ENCODE peak calls at places on chromosomes 3 and 15, in four cellular contexts. One of them, this sample, is unnamed.

GRCh38 chr15:37880009-37880834 is 54.2 kb upstream of the TMCO5A start:
- DNase-seq in HepG2: peak; percentile 7
- DNase-seq in GM12878: no peak
- DNase-seq in K562: peak; percentile 16
- DNase-seq in this sample: no peak

GRCh38 chr3:10514407-10515069 is 9.2 kb upstream of the ATP2B2 start:
- DNase-seq in HepG2: peak; percentile 19
- DNase-seq in GM12878: no peak
- DNase-seq in K562: no peak
- DNase-seq in this sample: no peak

GRCh38 chr3:13110678-13111116 is 37.5 kb upstream of the IQSEC1 start:
- DNase-seq in HepG2: no peak
- DNase-seq in GM12878: peak; percentile 76
- DNase-seq in K562: no peak
- DNase-seq in this sample: no peak

GRCh38 chr3:135539351-135539750 is 426.2 kb upstream of the PPP2R3A start:
- DNase-seq in HepG2: no peak
- DNase-seq in GM12878: no peak
- DNase-seq in K562: no peak
- DNase-seq in this sample: no peak

GRCh38 chr3:31472479-31473390 is 60.0 kb upstream of the STT3B start:
- DNase-seq in HepG2: no peak
- DNase-seq in GM12878: no peak
- DNase-seq in K562: no peak
- DNase-seq in this sample: no peak

GRCh38 chr15:31347067-31347975 is 20.7 kb downstream of the KLF13 start:
- DNase-seq in HepG2: no peak
- DNase-seq in GM12878: no peak
- DNase-seq in K562: no peak
- DNase-seq in this sample: no peak

GRCh38 chr3:65928110-65928509 is 110.6 kb downstream of the MAGI1 start:
- DNase-seq in HepG2: peak; percentile 69
- DNase-seq in GM12878: no peak
- DNase-seq in K562: no peak
- DNase-seq in this sample: no peak

GRCh38 chr3:61562810-61563613 is 1.6 kb downstream of the PTPRG start:
- DNase-seq in HepG2: peak; percentile 20
- DNase-seq in GM12878: no peak
- DNase-seq in K562: no peak
- DNase-seq in this sample: peak; percentile 60

GRCh38 chr3:156563900-156564682 is 9.2 kb upstream of the SSR3 start:
- DNase-seq in HepG2: no peak
- DNase-seq in GM12878: no peak
- DNase-seq in K562: no peak
- DNase-seq in this sample: no peak

GRCh38 chr15:37079726-37080125 is 20.6 kb downstream of the MEIS2 start:
- DNase-seq in HepG2: no peak
- DNase-seq in GM12878: no peak
- DNase-seq in K562: no peak
- DNase-seq in this sample: no peak

GRCh38 chr3:184289426-184289938 is 9.6 kb upstream of the PSMD2 start:
- DNase-seq in HepG2: no peak
- DNase-seq in GM12878: no peak
- DNase-seq in K562: peak; percentile 77
- DNase-seq in this sample: peak; percentile 83

GRCh38 chr3:11717768-11718581 is 74.3 kb upstream of the VGLL4 start:
- DNase-seq in HepG2: peak; percentile 53
- DNase-seq in GM12878: no peak
- DNase-seq in K562: no peak
- DNase-seq in this sample: no peak

GRCh38 chr3:186290791-186291190 is 71.2 kb downstream of the DGKG start:
- DNase-seq in HepG2: no peak
- DNase-seq in GM12878: no peak
- DNase-seq in K562: no peak
- DNase-seq in this sample: no peak

GRCh38 chr3:47603332-47603731 is 24.7 kb upstream of the CSPG5 start:
- DNase-seq in HepG2: no peak
- DNase-seq in GM12878: no peak
- DNase-seq in K562: no peak
- DNase-seq in this sample: no peak

GRCh38 chr3:176584413-176585176 is 612.7 kb downstream of the TBL1XR1 start:
- DNase-seq in HepG2: no peak
- DNase-seq in GM12878: no peak
- DNase-seq in K562: no peak
- DNase-seq in this sample: no peak
- TF ChIP-seq MXI1 in HepG2: no peak
- TF ChIP-seq MXI1 in GM12878: no peak
- TF ChIP-seq MXI1 in K562: no peak
- TF ChIP-seq MXI1 in this sample: no peak

GRCh38 chr3:148077318-148077923 is 620.3 kb upstream of the AGTR1 start:
- DNase-seq in HepG2: peak; percentile 6
- DNase-seq in GM12878: no peak
- DNase-seq in K562: no peak
- DNase-seq in this sample: no peak
- TF ChIP-seq RAD21 in HepG2: no peak
- TF ChIP-seq RAD21 in GM12878: no peak
- TF ChIP-seq RAD21 in K562: no peak
- TF ChIP-seq RAD21 in this sample: peak; percentile 56

GRCh38 chr3:195197764-195198423 is 73.1 kb downstream of the XXYLT1 start:
- DNase-seq in HepG2: no peak
- DNase-seq in GM12878: no peak
- DNase-seq in K562: no peak
- DNase-seq in this sample: no peak
- TF ChIP-seq SIN3A in HepG2: no peak
- TF ChIP-seq SIN3A in GM12878: no peak
- TF ChIP-seq SIN3A in K562: no peak
- TF ChIP-seq SIN3A in this sample: no peak

DNA sequence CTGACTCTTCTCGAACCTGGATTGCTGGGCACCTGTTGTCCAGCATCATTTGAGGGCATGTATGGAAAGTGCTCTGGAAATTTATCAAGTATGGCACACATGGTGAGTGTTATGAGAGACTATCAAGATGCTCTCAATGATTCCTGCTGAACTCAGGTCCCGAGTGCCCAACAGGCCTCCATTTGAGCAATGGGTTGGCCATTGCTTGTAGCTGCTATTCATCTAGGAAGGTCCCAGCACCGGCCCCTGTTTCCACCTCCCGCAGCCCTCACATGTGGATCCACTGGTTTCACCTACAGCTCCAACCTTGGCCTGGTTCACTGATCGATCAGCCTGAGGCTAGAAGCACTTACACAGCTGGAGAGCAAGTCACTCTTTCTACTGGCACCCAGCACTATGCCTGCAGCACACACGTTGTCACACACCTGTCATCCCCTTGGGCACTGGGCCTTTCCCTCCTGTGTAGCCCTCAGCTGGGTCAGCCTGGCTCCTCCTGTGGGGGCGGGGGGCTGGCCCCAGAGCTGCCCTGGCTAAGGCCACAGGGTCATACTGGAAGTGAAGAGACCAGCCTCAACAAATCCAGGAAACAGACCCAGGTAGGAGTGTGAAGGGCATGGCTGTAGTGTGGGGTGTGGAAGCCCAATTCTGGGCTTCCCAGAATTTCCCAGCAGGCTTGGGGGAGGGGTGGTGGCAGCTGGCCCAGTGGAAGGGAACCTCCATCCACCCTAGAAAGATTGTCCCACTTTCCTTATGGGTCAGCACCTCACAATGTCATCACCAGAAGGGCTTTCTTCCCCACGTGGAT is 41.7 kb upstream of the SMAD3 start:
- DNase-seq in HepG2: no peak
- DNase-seq in GM12878: no peak
- DNase-seq in K562: no peak
- DNase-seq in this sample: no peak
- TF ChIP-seq MXI1 in HepG2: no peak
- TF ChIP-seq MXI1 in GM12878: no peak
- TF ChIP-seq MXI1 in K562: no peak
- TF ChIP-seq MXI1 in this sample: no peak

GRCh38 chr15:42273099-42273899 is at the start of the genes GANC and TMEM87A:
- DNase-seq in HepG2: peak; percentile 98
- DNase-seq in GM12878: peak; percentile 95
- DNase-seq in K562: peak; percentile 89
- DNase-seq in this sample: peak; percentile 88

GRCh38 chr15:42273900-42274692 is 863 bp upstream of the TMEM87A start:
- DNase-seq in HepG2: peak; percentile 31
- DNase-seq in GM12878: peak; percentile 30
- DNase-seq in K562: peak; percentile 45
- DNase-seq in this sample: peak; percentile 34

GRCh38 chr15:42275780-42276395 is 2.7 kb upstream of the TMEM87A start:
- DNase-seq in HepG2: peak; percentile 75
- DNase-seq in GM12878: no peak
- DNase-seq in K562: no peak
- DNase-seq in this sample: no peak

GRCh38 chr15:42272768-42273098 is 268 bp upstream of the GANC start:
- DNase-seq in HepG2: no peak
- DNase-seq in GM12878: no peak
- DNase-seq in K562: no peak
- DNase-seq in this sample: no peak

DNA sequence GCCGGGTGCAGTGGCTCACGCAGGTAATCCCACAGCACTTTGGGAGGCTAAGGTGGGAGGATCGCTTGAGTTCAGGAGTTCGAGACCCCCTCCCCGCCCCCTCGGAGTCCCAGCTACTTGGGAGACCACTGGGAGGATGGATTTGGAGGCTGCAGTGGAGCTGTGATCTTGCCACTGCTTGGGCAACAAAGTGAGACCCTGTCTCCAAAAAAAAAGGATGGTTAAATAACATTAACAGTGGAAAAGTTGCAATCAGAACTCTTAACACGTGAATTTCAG is 1.4 kb upstream of the TMEM87A start:
- DNase-seq in HepG2: no peak
- DNase-seq in GM12878: no peak
- DNase-seq in K562: no peak
- DNase-seq in this sample: no peak
- TF ChIP-seq RAD21 in HepG2: no peak
- TF ChIP-seq RAD21 in GM12878: no peak
- TF ChIP-seq RAD21 in K562: no peak
- TF ChIP-seq RAD21 in this sample: no peak

DNA sequence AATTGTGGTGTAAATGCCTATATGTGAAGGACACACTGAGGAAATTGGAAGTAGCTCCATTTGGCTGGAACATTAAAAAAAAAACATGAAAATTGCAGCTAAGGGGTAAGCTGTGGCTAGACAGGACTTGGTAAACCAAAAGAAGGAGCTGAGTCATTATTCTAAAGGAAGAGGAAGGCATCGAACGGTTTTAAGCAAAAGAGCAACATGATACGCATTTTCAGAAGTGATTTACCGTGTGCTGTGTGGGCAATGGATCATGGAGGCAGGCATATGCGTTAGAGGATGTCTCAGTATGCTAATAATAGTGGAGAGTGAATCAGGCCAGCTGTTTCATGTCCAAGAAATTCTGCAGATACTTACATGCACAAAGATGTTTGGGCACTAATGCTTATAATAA is 409.1 kb upstream of the ATP11B start:
- DNase-seq in HepG2: no peak
- DNase-seq in GM12878: no peak
- DNase-seq in K562: no peak
- DNase-seq in this sample: no peak
- TF ChIP-seq SIN3A in HepG2: no peak
- TF ChIP-seq SIN3A in GM12878: no peak
- TF ChIP-seq SIN3A in K562: no peak
- TF ChIP-seq SIN3A in this sample: no peak

GRCh38 chr3:119557874-119558264 is 1.5 kb downstream of the CD80 start:
- DNase-seq in HepG2: no peak
- DNase-seq in GM12878: no peak
- DNase-seq in K562: peak; percentile 8
- DNase-seq in this sample: no peak
- TF ChIP-seq MXI1 in HepG2: no peak
- TF ChIP-seq MXI1 in GM12878: no peak
- TF ChIP-seq MXI1 in K562: no peak
- TF ChIP-seq MXI1 in this sample: no peak

DNA sequence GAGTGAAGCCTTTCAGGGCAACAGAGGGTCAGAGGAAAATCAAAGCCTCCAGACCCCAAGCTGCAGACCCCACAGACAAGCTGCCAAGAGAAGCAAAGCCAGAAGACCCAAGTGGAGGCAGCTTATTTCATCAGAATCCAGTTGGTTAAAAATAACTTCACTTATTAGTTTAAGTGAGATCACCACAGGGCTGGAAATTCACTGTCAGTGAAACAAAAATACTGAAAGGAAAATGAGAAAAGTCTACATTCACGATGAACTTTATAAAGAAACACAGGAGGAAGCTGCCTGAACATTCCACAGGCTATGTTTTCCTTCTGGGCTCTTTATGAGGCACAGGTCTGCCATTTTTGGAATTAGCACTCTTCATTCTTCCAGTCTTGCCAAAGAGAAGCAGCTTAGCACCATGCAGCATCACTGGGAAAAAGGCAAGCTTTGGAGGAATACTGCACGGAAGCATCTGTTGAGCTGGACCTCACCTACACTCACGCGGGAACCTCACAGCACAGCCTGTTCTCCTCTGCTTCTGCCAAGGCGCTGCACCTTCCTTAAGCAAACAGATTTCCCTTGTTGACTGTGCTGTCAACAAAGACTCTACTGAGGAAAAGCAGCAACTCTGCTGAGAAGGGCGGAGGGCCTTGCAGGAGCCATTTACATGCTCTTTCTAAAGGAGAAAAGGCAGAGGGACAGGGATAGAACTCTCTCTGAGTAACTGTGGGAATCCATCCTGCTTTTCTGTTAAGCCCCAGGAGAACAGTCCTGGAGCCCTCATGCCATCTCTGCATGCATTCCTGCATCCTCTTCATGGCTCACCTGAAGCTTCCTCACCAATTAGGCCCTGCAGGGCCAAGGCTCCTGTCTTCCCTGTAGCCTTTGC is 15.8 kb downstream of the SUSD5 start:
- DNase-seq in HepG2: no peak
- DNase-seq in GM12878: no peak
- DNase-seq in K562: no peak
- DNase-seq in this sample: no peak
- TF ChIP-seq RAD21 in HepG2: no peak
- TF ChIP-seq RAD21 in GM12878: no peak
- TF ChIP-seq RAD21 in K562: no peak
- TF ChIP-seq RAD21 in this sample: no peak

GRCh38 chr3:142858043-142858442 is 30.8 kb downstream of the PCOLCE2 start:
- DNase-seq in HepG2: no peak
- DNase-seq in GM12878: no peak
- DNase-seq in K562: no peak
- DNase-seq in this sample: no peak

GRCh38 chr3:142863010-142863787 is 25.7 kb downstream of the PCOLCE2 start:
- DNase-seq in HepG2: no peak
- DNase-seq in GM12878: no peak
- DNase-seq in K562: no peak
- DNase-seq in this sample: no peak

GRCh38 chr3:142857056-142857455 is 31.8 kb downstream of the PCOLCE2 start:
- DNase-seq in HepG2: peak; percentile 57
- DNase-seq in GM12878: no peak
- DNase-seq in K562: peak; percentile 19
- DNase-seq in this sample: peak; percentile 65

GRCh38 chr3:142863965-142864924 is 24.6 kb downstream of the PCOLCE2 start:
- DNase-seq in HepG2: no peak
- DNase-seq in GM12878: no peak
- DNase-seq in K562: no peak
- DNase-seq in this sample: no peak

GRCh38 chr3:142861926-142862325 is 27.0 kb downstream of the PCOLCE2 start:
- DNase-seq in HepG2: no peak
- DNase-seq in GM12878: no peak
- DNase-seq in K562: no peak
- DNase-seq in this sample: no peak
- TF ChIP-seq SIN3A in HepG2: no peak
- TF ChIP-seq SIN3A in GM12878: no peak
- TF ChIP-seq SIN3A in K562: no peak
- TF ChIP-seq SIN3A in this sample: no peak